ENCODE peak calls at places on chromosomes 5 and 9, in five cellular contexts. C is neural crest cell, J is astrocyte of the spinal cord, M is tibial artery, R is stomach. G is an unnamed sample.

GRCh38 chr9:87276851-87277251 is 220.8 kb upstream of the DAPK1 start:
- DNase-seq in C (no peak), J (peak), M (no peak), R (no peak), G (peak)

GRCh38 chr5:157820593-157821252 is 38.2 kb downstream of the CLINT1 start:
- DNase-seq in C (peak), J (peak), M (no peak), R (no peak), G (no peak)

GRCh38 chr5:65695162-65695755 is 26.6 kb downstream of the SGTB start:
- DNase-seq in C (no peak), J (no peak), M (no peak), R (no peak), G (no peak)

GRCh38 chr9:36738318-36738975 is 165.8 kb downstream of the MELK start:
- DNase-seq in C (no peak), J (peak), M (no peak), R (no peak), G (peak)

GRCh38 chr5:132371603-132371994 is 2.1 kb downstream of the SLC22A5 start:
- DNase-seq in C (no peak), J (no peak), M (no peak), R (no peak), G (no peak)

GRCh38 chr5:75089137-75089536 is 36.8 kb upstream of the GCNT4 start:
- DNase-seq in C (no peak), J (no peak), M (no peak), R (no peak), G (no peak)

GRCh38 chr5:134100283-134101011 is 14.0 kb upstream of the TCF7 start:
- DNase-seq in C (no peak), J (peak), M (no peak), R (peak), G (peak)

GRCh38 chr5:111641533-111642230 is 115.3 kb downstream of the NREP start:
- DNase-seq in C (no peak), J (peak), M (no peak), R (no peak), G (peak)

GRCh38 chr5:68287976-68288755 is 72.6 kb downstream of the PIK3R1 start:
- DNase-seq in C (peak), J (peak), M (peak), R (peak), G (peak)

GRCh38 chr9:114521846-114522245 is 16.6 kb upstream of the WHRN start:
- DNase-seq in C (no peak), J (peak), M (no peak), R (no peak), G (no peak)

GRCh38 chr5:72036951-72037350 is 70.3 kb upstream of the MAP1B start:
- DNase-seq in C (no peak), J (no peak), M (no peak), R (no peak), G (no peak)

GRCh38 chr9:35962126-35962906 is 4.4 kb upstream of the OR2S2 start:
- DNase-seq in C (no peak), J (peak), M (no peak), R (no peak), G (peak)

GRCh38 chr9:75265525-75265972 is 177.2 kb downstream of the OSTF1 start:
- DNase-seq in C (peak), J (peak), M (no peak), R (peak), G (peak)

GRCh38 chr9:92206490-92206889 is 87.0 kb downstream of the IARS1 start:
- DNase-seq in C (no peak), J (peak), M (no peak), R (no peak), G (no peak)

GRCh38 chr5:114101153-114101552 is 260.7 kb upstream of the KCNN2 start:
- DNase-seq in C (no peak), J (peak), M (no peak), R (no peak), G (no peak)

GRCh38 chr5:61245936-61246335 is 83.7 kb upstream of the SMIM15 start:
- DNase-seq in C (no peak), J (no peak), M (no peak), R (peak), G (no peak)

GRCh38 chr9:2818486-2819121 is 25.3 kb downstream of the PUM3 start:
- DNase-seq in C (no peak), J (no peak), M (no peak), R (no peak), G (no peak)

GRCh38 chr5:135230326-135230925 is 168.6 kb downstream of the MACROH2A1 start:
- DNase-seq in C (no peak), J (peak), M (peak), R (no peak), G (peak)

GRCh38 chr9:12702160-12702758 is 9.1 kb downstream of the TYRP1 start:
- DNase-seq in C (peak), J (peak), M (no peak), R (no peak), G (no peak)

GRCh38 chr9:78932849-78933627 is 636.1 kb downstream of the PSAT1 start:
- DNase-seq in C (no peak), J (peak), M (no peak), R (no peak), G (no peak)

GRCh38 chr5:109479260-109479860 is 69.6 kb upstream of the PJA2 start:
- DNase-seq in C (no peak), J (peak), M (no peak), R (no peak), G (no peak)

GRCh38 chr5:173814053-173814452 is 74.1 kb upstream of the CPEB4 start:
- DNase-seq in C (no peak), J (no peak), M (no peak), R (no peak), G (no peak)

GRCh38 chr9:72726951-72727350 is 205.5 kb downstream of the TMC1 start:
- DNase-seq in C (no peak), J (no peak), M (no peak), R (no peak), G (peak)

GRCh38 chr5:150068961-150069618 is 17.3 kb downstream of the CSF1R start:
- DNase-seq in C (no peak), J (no peak), M (peak), R (no peak), G (peak)

GRCh38 chr5:144085381-144085780 is 85.1 kb downstream of the YIPF5 start:
- DNase-seq in C (no peak), J (no peak), M (no peak), R (no peak), G (no peak)

GRCh38 chr9:20524776-20525175 is 97.5 kb downstream of the MLLT3 start:
- DNase-seq in C (no peak), J (no peak), M (no peak), R (no peak), G (no peak)
- TF ChIP-seq CTCF in C (peak), J (peak), M (no peak), R (no peak), G (peak)

GRCh38 chr9:112777914-112778313 is 27.4 kb downstream of the SNX30 start:
- DNase-seq in C (no peak), J (no peak), M (no peak), R (no peak), G (no peak)
- TF ChIP-seq CTCF in C (no peak), J (no peak), M (no peak), R (no peak), G (no peak)

DNA sequence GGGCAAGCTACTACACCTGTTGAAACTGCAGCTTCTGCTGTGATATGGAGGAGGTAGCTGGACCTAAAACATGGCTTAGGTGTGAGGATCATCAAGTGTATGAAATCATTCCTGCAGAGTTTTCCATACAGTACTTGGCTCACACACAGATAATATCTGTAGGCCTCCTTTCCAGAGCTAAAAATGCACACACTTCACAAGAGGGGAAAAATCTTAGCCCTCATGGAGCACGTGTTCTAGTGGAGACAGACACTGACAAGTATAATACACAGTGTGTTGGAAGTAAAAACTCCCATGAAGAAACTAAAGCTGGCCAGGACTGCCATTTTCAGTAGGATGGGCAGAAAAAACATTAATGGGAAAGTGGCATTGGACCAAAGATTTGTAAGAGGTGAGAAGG is 216.7 kb downstream of the CTNND2 start:
- DNase-seq in C (no peak), J (no peak), M (no peak), R (no peak), G (no peak)
- TF ChIP-seq CTCF in C (no peak), J (no peak), M (no peak), R (no peak), G (no peak)

DNA sequence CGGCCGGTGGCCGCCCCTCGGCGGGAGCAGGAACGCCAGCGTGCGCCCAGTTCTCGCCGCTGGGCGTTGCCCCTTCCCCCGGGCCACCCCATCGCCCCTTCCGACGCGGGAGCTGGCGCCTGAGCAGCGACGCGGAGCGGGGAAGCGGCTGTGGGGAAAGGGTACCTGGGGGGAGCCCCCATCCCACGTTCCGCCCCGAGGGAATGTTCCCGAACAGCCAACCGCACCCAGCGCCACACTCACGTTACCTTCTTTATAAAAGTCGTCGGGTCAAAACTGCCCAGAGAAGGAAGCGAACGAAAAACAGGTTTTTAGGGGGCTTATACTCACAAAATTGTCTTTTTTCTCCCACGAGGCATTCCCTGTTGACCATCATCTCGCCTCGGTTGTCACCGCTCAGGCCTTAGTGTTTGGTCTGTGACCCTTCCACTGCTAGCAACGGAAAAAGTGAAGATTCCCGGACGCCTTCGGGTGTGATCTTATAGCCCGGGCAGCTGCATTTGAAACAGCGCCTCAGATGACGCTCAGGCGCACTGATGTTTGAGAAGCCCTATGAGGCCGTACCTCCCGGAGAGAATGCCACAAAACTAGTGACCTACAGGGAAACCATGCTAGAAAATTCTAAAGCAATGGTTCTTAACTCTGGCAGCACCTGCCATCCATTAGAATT is 472 bp upstream of the GOLM1 start:
- DNase-seq in C (peak), J (peak), M (no peak), R (peak), G (peak)
- TF ChIP-seq CTCF in C (no peak), J (peak), M (no peak), R (no peak), G (no peak)

GRCh38 chr5:66769839-66770617 is 173.8 kb downstream of the MAST4 start:
- DNase-seq in C (no peak), J (peak), M (no peak), R (no peak), G (no peak)
- TF ChIP-seq CTCF in C (peak), J (peak), M (no peak), R (no peak), G (peak)

DNA sequence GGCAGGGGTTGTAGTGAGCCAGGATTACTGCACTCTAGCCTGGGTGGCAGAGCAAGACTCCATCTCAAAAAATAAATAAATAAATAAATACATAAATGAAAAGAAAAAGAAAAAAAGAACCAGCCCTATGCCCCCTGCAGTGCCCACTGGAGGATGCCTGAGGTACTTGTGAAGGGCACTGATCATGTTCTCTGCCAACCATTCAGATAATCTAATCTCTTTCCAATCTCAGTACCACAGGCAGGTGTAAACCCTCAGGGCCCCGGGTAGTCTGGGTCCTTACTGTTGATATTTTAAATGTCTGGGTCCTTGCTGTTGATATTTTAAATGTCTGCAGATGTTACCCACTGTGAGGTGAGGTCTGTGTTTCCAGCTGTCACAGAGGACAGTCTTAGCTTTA is 321.8 kb upstream of the ADCY2 start:
- DNase-seq in C (no peak), J (no peak), M (no peak), R (no peak), G (peak)
- TF ChIP-seq CTCF in C (peak), J (no peak), M (no peak), R (no peak), G (no peak)

GRCh38 chr5:153425914-153426313 is 64.6 kb upstream of the GRIA1 start:
- DNase-seq in C (no peak), J (no peak), M (no peak), R (no peak), G (no peak)
- TF ChIP-seq CTCF in C (peak), J (no peak), M (no peak), R (no peak), G (peak)

GRCh38 chr5:106393276-106393675 is 1277.5 kb downstream of the EFNA5 start:
- DNase-seq in C (no peak), J (no peak), M (no peak), R (no peak), G (no peak)

GRCh38 chr5:106397700-106398099 is 1273.0 kb downstream of the EFNA5 start:
- DNase-seq in C (no peak), J (peak), M (no peak), R (no peak), G (peak)

GRCh38 chr5:106392766-106393165 is 1278.0 kb downstream of the EFNA5 start:
- DNase-seq in C (no peak), J (peak), M (no peak), R (no peak), G (no peak)
- TF ChIP-seq CTCF in C (no peak), J (no peak), M (no peak), R (no peak), G (no peak)

DNA sequence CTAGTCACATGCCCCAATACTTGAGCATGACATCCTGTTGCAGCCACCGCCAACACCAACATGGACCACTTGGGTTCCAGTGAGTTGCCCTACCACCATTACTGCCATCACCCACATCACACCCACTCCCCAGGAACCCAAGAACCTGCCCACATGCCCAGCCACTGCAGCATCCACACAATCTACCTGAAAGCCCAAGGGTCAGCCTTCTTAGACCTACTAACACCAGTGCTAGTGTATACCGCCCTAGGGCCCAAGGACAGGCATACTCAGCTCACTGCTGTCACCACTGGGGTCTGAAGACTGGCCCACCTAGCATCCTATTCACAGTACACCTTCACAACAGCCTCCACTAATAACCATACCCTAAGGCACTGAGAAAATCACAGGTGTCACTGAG is 82.0 kb downstream of the SYK start:
- DNase-seq in C (no peak), J (no peak), M (no peak), R (no peak), G (no peak)
- TF ChIP-seq CTCF in C (no peak), J (no peak), M (no peak), R (no peak), G (no peak)

G was measured in osteoblast.